ENCODE peak calls at places on chromosomes 16 and 17, in four cellular contexts. One of them, this sample, is unnamed.

GRCh38 chr16:85117418-85117817 is 5.1 kb upstream of the CIBAR2 start:
- DNase-seq in HFF-Myc: no peak
- DNase-seq in COR-L47: no peak
- DNase-seq in testis: no peak
- DNase-seq in this sample: no peak

GRCh38 chr17:50834786-50835562 is 412 bp upstream of the WFIKKN2 start:
- DNase-seq in HFF-Myc: no peak
- DNase-seq in COR-L47: no peak
- DNase-seq in testis: peak; percentile 80
- DNase-seq in this sample: peak; percentile 32

GRCh38 chr16:86202760-86203426 is 303.9 kb downstream of the IRF8 start:
- DNase-seq in testis: no peak
- DNase-seq in COR-L47: no peak
- DNase-seq in HFF-Myc: no peak
- DNase-seq in this sample: no peak

GRCh38 chr16:11234884-11235702 is 20.9 kb downstream of the SOCS1 start:
- DNase-seq in testis: no peak
- DNase-seq in COR-L47: no peak
- DNase-seq in HFF-Myc: no peak
- DNase-seq in this sample: no peak

GRCh38 chr16:78283668-78284251 is 184.3 kb downstream of the WWOX start:
- DNase-seq in HFF-Myc: no peak
- DNase-seq in COR-L47: no peak
- DNase-seq in testis: no peak
- DNase-seq in this sample: no peak

GRCh38 chr17:603405-604193 is 111.0 kb downstream of the VPS53 start:
- DNase-seq in testis: no peak
- DNase-seq in COR-L47: no peak
- DNase-seq in HFF-Myc: no peak
- DNase-seq in this sample: no peak

GRCh38 chr16:73064227-73064995 is 16.5 kb upstream of the ZFHX3 start:
- DNase-seq in COR-L47: no peak
- DNase-seq in HFF-Myc: no peak
- DNase-seq in testis: no peak
- DNase-seq in this sample: no peak

GRCh38 chr16:57475711-57476339 is 10.5 kb downstream of the DOK4 start:
- DNase-seq in HFF-Myc: no peak
- DNase-seq in COR-L47: no peak
- DNase-seq in testis: no peak
- DNase-seq in this sample: no peak

GRCh38 chr16:68086336-68086821 is 1.2 kb downstream of the NFATC3 start:
- DNase-seq in HFF-Myc: no peak
- DNase-seq in testis: no peak
- DNase-seq in COR-L47: no peak
- DNase-seq in this sample: peak; percentile 18

GRCh38 chr16:12215302-12216105 is 239.0 kb downstream of the SNX29 start:
- DNase-seq in testis: no peak
- DNase-seq in COR-L47: peak; percentile 13
- DNase-seq in HFF-Myc: no peak
- DNase-seq in this sample: no peak

GRCh38 chr17:38431343-38432145 is 3.3 kb downstream of the ARHGAP23 start:
- DNase-seq in COR-L47: no peak
- DNase-seq in testis: no peak
- DNase-seq in HFF-Myc: no peak
- DNase-seq in this sample: no peak

GRCh38 chr16:4511441-4512082 is 27.0 kb downstream of the CDIP1 start:
- DNase-seq in COR-L47: peak; percentile 47
- DNase-seq in testis: peak; percentile 76
- DNase-seq in HFF-Myc: no peak
- DNase-seq in this sample: no peak

GRCh38 chr17:14875557-14876412 is 389.3 kb downstream of the PMP22 start:
- DNase-seq in testis: no peak
- DNase-seq in COR-L47: no peak
- DNase-seq in HFF-Myc: no peak
- DNase-seq in this sample: no peak

GRCh38 chr17:40350410-40351184 is 13.9 kb downstream of the GJD3 start:
- DNase-seq in COR-L47: no peak
- DNase-seq in testis: no peak
- DNase-seq in HFF-Myc: no peak
- DNase-seq in this sample: no peak

GRCh38 chr17:49741009-49741691 is 22.8 kb downstream of the FAM117A start:
- DNase-seq in COR-L47: no peak
- DNase-seq in testis: no peak
- DNase-seq in HFF-Myc: no peak
- DNase-seq in this sample: no peak

GRCh38 chr17:78236362-78237127 is 5.1 kb downstream of the TMEM235 start:
- DNase-seq in HFF-Myc: no peak
- DNase-seq in COR-L47: no peak
- DNase-seq in testis: no peak
- DNase-seq in this sample: no peak

GRCh38 chr17:31843382-31843780 is 15.7 kb downstream of the COPRS start:
- DNase-seq in COR-L47: no peak
- DNase-seq in testis: no peak
- DNase-seq in HFF-Myc: no peak
- DNase-seq in this sample: no peak

GRCh38 chr17:69779378-69780214 is 295.4 kb upstream of the KCNJ16 start:
- DNase-seq in testis: no peak
- DNase-seq in HFF-Myc: no peak
- DNase-seq in COR-L47: no peak
- DNase-seq in this sample: no peak

GRCh38 chr16:9946022-9946720 is 236.1 kb downstream of the GRIN2A start:
- DNase-seq in HFF-Myc: no peak
- DNase-seq in testis: no peak
- DNase-seq in COR-L47: no peak
- DNase-seq in this sample: no peak

GRCh38 chr16:67084345-67085028 is 25.3 kb upstream of the PHAF1 start:
- DNase-seq in HFF-Myc: no peak
- DNase-seq in COR-L47: no peak
- DNase-seq in testis: no peak
- DNase-seq in this sample: peak; percentile 40

GRCh38 chr17:61002316-61002736 is 324.7 kb downstream of the BCAS3 start:
- DNase-seq in HFF-Myc: peak; percentile 30
- DNase-seq in testis: no peak
- DNase-seq in COR-L47: no peak
- DNase-seq in this sample: peak; percentile 41

GRCh38 chr16:48607056-48607825 is 2.7 kb downstream of the N4BP1 start:
- DNase-seq in testis: no peak
- DNase-seq in COR-L47: no peak
- DNase-seq in HFF-Myc: no peak
- DNase-seq in this sample: no peak

GRCh38 chr17:5592382-5592781 is 8.1 kb upstream of the NLRP1 start:
- DNase-seq in testis: no peak
- DNase-seq in COR-L47: peak; percentile 15
- DNase-seq in HFF-Myc: peak; percentile 16
- DNase-seq in this sample: peak; percentile 57

GRCh38 chr17:11340798-11341197 is 99.8 kb downstream of the SHISA6 start:
- DNase-seq in HFF-Myc: no peak
- DNase-seq in testis: no peak
- DNase-seq in COR-L47: no peak
- DNase-seq in this sample: no peak

GRCh38 chr16:75075688-75076268 is 40.8 kb downstream of the LDHD start:
- DNase-seq in testis: no peak
- DNase-seq in HFF-Myc: no peak
- DNase-seq in COR-L47: no peak
- DNase-seq in this sample: peak; percentile 82

GRCh38 chr16:57091200-57091989 is 988 bp upstream of the CPNE2 start:
- DNase-seq in COR-L47: no peak
- DNase-seq in HFF-Myc: no peak
- DNase-seq in testis: peak; percentile 33
- DNase-seq in this sample: no peak

GRCh38 chr17:56142325-56142724 is 10.9 kb upstream of the ANKFN1 start:
- DNase-seq in HFF-Myc: no peak
- DNase-seq in testis: no peak
- DNase-seq in COR-L47: no peak
- DNase-seq in this sample: no peak

GRCh38 chr17:59093702-59094231 is 12.9 kb downstream of the TRIM37 start:
- DNase-seq in HFF-Myc: peak; percentile 72
- DNase-seq in COR-L47: no peak
- DNase-seq in testis: peak; percentile 29
- DNase-seq in this sample: no peak

GRCh38 chr16:19316846-19317245 is 31.3 kb downstream of the CLEC19A start:
- DNase-seq in HFF-Myc: no peak
- DNase-seq in COR-L47: no peak
- DNase-seq in testis: no peak
- DNase-seq in this sample: no peak